ENCODE peak calls at places on chromosome 13, in seven cellular contexts. G is hepatocyte, R is SK-N-SH, M is RWPE1, S is fibroblast of mammary gland, K is thoracic aorta, T is body of pancreas. I is an unnamed sample.
A peak's percentile ranks its signal among the peaks of the same experiment; 100 is the strongest.

GRCh38 chr13:35630551-35631275 is 154.2 kb upstream of the MAB21L1 start:
- DNase-seq in G (peak; percentile 76), R (peak; percentile 36), M (peak; percentile 31), S (peak; percentile 74), K (no peak), T (no peak), I (no peak)

GRCh38 chr13:94480672-94481145 is 1.2 kb upstream of the DCT start:
- DNase-seq in G (peak; percentile 10), R (no peak), M (no peak), S (peak; percentile 87), K (no peak), T (no peak), I (no peak)

GRCh38 chr13:27556109-27556508 is 64.2 kb downstream of the LNX2 start:
- DNase-seq in G (no peak), R (no peak), M (no peak), S (peak; percentile 83), K (no peak), T (no peak), I (no peak)

GRCh38 chr13:96650301-96650886 is 343.9 kb downstream of the OXGR1 start:
- DNase-seq in G (peak; percentile 18), R (no peak), M (no peak), S (peak; percentile 89), K (no peak), T (no peak), I (no peak)

GRCh38 chr13:40508112-40508511 is 158.3 kb downstream of the FOXO1 start:
- DNase-seq in G (no peak), R (no peak), M (no peak), S (peak; percentile 72), K (no peak), T (no peak), I (no peak)

GRCh38 chr13:36163809-36164308 is 32.7 kb upstream of the DCLK1 start:
- DNase-seq in G (peak; percentile 71), R (peak; percentile 20), M (peak; percentile 67), S (peak; percentile 89), K (no peak), T (peak; percentile 83), I (no peak)

GRCh38 chr13:85137516-85137915 is 661.7 kb downstream of the SLITRK6 start:
- DNase-seq in G (no peak), R (peak; percentile 44), M (no peak), S (no peak), K (no peak), T (no peak), I (no peak)

GRCh38 chr13:34435338-34435737 is 506.7 kb upstream of the NBEA start:
- DNase-seq in G (no peak), R (no peak), M (no peak), S (peak; percentile 48), K (no peak), T (no peak), I (no peak)

GRCh38 chr13:77898097-77898496 is 20.5 kb downstream of the EDNRB start:
- DNase-seq in G (no peak), R (no peak), M (no peak), S (peak; percentile 90), K (no peak), T (no peak), I (no peak)

GRCh38 chr13:108227651-108228272 is 9.6 kb downstream of the ABHD13 start:
- DNase-seq in G (peak; percentile 35), R (peak; percentile 22), M (peak; percentile 21), S (peak; percentile 54), K (no peak), T (no peak), I (no peak)

GRCh38 chr13:101917833-101918755 is 465.6 kb downstream of the ITGBL1 start:
- DNase-seq in G (no peak), R (peak; percentile 73), M (no peak), S (no peak), K (no peak), T (no peak), I (no peak)

GRCh38 chr13:111049791-111050538 is 65.1 kb upstream of the ARHGEF7 start:
- DNase-seq in G (peak; percentile 51), R (peak; percentile 32), M (peak; percentile 32), S (peak; percentile 34), K (no peak), T (peak; percentile 31), I (no peak)
- TF ChIP-seq CTCF in G (peak; percentile 69), R (peak; percentile 65), M (peak; percentile 59), S (peak; percentile 45), K (peak; percentile 49), T (peak; percentile 61), I (no peak)

DNA sequence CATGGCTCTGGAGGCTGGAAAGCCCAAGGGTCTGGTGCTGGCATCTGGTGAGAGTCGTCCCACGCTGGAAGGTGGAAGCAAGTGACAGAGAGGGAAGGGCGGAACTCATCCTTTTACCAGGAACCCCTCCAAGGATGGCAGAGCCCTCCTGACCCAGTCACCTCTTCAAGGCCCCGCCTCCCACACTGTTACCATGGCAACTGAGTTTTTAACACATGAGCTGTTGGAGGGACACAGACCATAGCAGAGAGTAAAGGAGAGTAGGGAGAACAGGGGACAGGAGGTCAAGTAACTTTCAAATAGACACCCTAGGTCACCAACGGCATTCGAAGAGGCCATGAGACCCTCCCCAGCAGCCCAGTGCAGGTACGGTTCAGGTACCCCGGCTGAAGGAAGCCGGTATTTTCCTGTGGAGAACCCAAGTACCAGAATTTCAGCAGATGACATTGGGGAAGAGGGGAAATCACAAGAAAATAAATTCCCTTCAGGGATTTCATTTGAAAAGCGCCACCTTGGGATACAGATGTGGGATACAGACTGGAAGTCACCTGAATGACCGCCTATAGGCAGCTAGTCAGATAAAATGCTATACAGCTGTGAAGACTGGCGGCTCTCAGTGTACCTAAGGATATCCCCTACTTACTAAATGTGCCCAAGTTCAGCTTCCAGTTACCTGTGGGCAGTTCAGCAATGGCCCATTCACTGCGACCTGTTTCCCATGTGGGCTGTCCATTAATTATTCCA is 8.0 kb downstream of the IL17D start:
- DNase-seq in G (no peak), R (no peak), M (no peak), S (no peak), K (no peak), T (no peak), I (no peak)
- TF ChIP-seq CTCF in G (no peak), R (no peak), M (no peak), S (no peak), K (no peak), T (no peak), I (no peak)

DNA sequence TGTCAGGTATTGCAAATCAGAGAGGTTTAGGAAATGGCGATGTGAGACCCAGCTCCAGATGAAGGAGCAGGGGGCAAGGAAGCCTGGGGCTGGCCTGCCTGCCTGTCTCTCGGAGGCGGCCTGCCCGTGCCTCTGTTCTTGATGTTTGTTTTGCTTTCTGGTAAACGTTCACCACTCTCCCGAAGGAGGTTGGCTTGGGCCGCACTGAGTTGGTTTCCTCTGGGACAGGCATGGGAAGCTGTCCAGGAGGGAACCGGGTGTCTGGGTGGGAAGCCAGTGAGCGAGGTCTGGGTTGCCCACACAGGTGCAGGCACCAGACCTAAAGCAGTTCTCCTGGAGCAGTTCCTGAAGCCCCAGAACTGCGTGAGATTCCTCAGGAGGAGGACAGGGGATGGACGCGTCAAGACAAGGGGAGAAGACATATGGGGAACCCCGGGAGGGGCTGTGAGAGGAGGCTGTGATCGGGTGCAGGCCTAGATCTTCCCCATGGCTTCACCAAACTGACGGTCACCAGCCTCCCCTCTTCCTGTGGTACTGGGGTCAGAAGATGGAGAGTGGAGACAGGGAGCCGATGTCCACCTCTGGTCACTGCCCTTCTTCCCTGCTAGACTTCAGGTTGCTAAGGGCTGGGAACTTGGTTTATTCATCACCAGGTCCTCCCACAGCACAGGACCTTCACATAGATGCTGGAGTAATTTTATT is 15.2 kb downstream of the COL4A2 start:
- DNase-seq in G (no peak), R (no peak), M (no peak), S (no peak), K (no peak), T (no peak), I (no peak)
- TF ChIP-seq CTCF in G (no peak), R (no peak), M (no peak), S (no peak), K (no peak), T (no peak), I (no peak)

DNA sequence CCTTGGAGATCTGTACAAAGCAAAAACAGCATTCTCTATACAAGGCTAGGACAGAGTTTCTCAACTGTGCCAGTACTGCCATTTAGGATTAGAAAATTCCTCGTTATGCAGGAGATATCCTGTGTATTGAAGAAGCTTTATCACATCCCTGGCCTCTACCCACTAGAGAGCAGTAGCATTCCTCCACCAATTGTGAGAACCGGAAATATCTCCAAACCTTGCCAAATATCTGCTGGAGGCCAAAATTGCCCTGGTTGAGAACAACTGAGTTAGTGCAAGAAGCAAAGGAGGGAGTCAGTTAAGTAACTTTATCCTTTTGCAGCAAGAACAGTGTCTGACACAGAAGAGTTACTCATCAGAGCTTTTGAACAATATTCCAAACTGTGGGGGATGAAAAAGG is 16.2 kb upstream of the FREM2 start:
- DNase-seq in G (no peak), R (no peak), M (no peak), S (peak; percentile 29), K (no peak), T (no peak), I (no peak)
- TF ChIP-seq CTCF in G (no peak), R (peak; percentile 14), M (no peak), S (peak; percentile 6), K (no peak), T (peak; percentile 25), I (no peak)

I was measured in CD4-positive, alpha-beta T cell.